ENCODE peak calls at places on chromosomes 4 and X, in nine cellular contexts. O is right lobe of liver; A is neural progenitor cell; T is effector memory CD8-positive, alpha-beta T cell; V is kidney glomerular epithelial cell; R is GM23338; Y is AG04450; D is GM04504; P is neural crest cell. B is an unnamed sample.

GRCh38 chrX:123698979-123699378 is 33.9 kb downstream of the THOC2 start:
- DNase-seq in O (no peak), A (no peak), T (no peak), V (no peak), R (no peak), Y (no peak), D (no peak), P (no peak), B (no peak)

GRCh38 chrX:72461766-72462165 is 110.9 kb downstream of the HDAC8 start:
- DNase-seq in O (no peak), A (no peak), T (no peak), V (no peak), R (no peak), Y (no peak), D (no peak), P (no peak), B (no peak)

GRCh38 chrX:7119927-7120577 is 27.5 kb upstream of the STS start:
- DNase-seq in O (no peak), A (no peak), T (no peak), V (no peak), R (no peak), Y (no peak), D (no peak), P (no peak), B (no peak)

GRCh38 chr4:68489338-68489737 is 42.1 kb downstream of the TMPRSS11E start:
- DNase-seq in O (no peak), A (no peak), T (no peak), V (no peak), R (no peak), Y (no peak), D (no peak), P (no peak), B (no peak)

GRCh38 chr4:109990307-109991257 is 77.9 kb downstream of the EGF start:
- DNase-seq in O (no peak), A (no peak), T (no peak), V (no peak), R (no peak), Y (no peak), D (no peak), P (no peak), B (no peak)

GRCh38 chr4:119027815-119028214 is 107.8 kb upstream of the MYOZ2 start:
- DNase-seq in O (no peak), A (no peak), T (no peak), V (no peak), R (no peak), Y (no peak), D (no peak), P (no peak), B (no peak)

GRCh38 chrX:2874222-2875135 is 45.7 kb downstream of the GYG2 start:
- DNase-seq in O (no peak), A (no peak), T (no peak), V (no peak), R (no peak), Y (no peak), D (no peak), P (no peak), B (no peak)

GRCh38 chr4:158788608-158789007 is 19.8 kb downstream of the FNIP2 start:
- DNase-seq in O (no peak), A (no peak), T (no peak), V (no peak), R (no peak), Y (no peak), D (no peak), P (no peak), B (no peak)

GRCh38 chrX:153984351-153985178 is 12.0 kb downstream of the TMEM187 start:
- DNase-seq in O (no peak), A (no peak), T (no peak), V (no peak), R (no peak), Y (no peak), D (no peak), P (no peak), B (no peak)

GRCh38 chrX:19190902-19191301 is 68.6 kb upstream of the ADGRG2 start:
- DNase-seq in O (no peak), A (no peak), T (no peak), V (no peak), R (no peak), Y (no peak), D (no peak), P (no peak), B (no peak)

GRCh38 chr4:117793786-117794369 is 240.4 kb upstream of the NDST3 start:
- DNase-seq in O (no peak), A (no peak), T (no peak), V (no peak), R (no peak), Y (no peak), D (no peak), P (no peak), B (no peak)

GRCh38 chr4:15479089-15479912 is 9.6 kb downstream of the CC2D2A start:
- DNase-seq in O (peak), A (peak), T (no peak), V (peak), R (peak), Y (peak), D (peak), P (peak), B (peak)

GRCh38 chrX:154123241-154124219 is 20.5 kb upstream of the OPN1LW start:
- DNase-seq in O (peak), A (no peak), T (peak), V (no peak), R (no peak), Y (no peak), D (no peak), P (no peak), B (no peak)

GRCh38 chr4:44070843-44071242 is 377.8 kb downstream of the KCTD8 start:
- DNase-seq in O (peak), A (no peak), T (no peak), V (no peak), R (no peak), Y (no peak), D (no peak), P (no peak), B (no peak)

GRCh38 chr4:88991746-88992145 is 65.2 kb downstream of the FAM13A start:
- DNase-seq in O (no peak), A (no peak), T (no peak), V (no peak), R (no peak), Y (no peak), D (no peak), P (no peak), B (no peak)

GRCh38 chr4:110084154-110084553 is 114.3 kb downstream of the ELOVL6 start:
- DNase-seq in O (no peak), A (no peak), T (no peak), V (no peak), R (no peak), Y (no peak), D (no peak), P (no peak), B (no peak)

GRCh38 chr4:158856852-158857251 is 88.0 kb downstream of the FNIP2 start:
- DNase-seq in O (no peak), A (peak), T (no peak), V (peak), R (peak), Y (peak), D (no peak), P (no peak), B (no peak)

GRCh38 chr4:84050014-84050413 is 449.1 kb downstream of the NKX6-1 start:
- DNase-seq in O (no peak), A (peak), T (no peak), V (no peak), R (peak), Y (no peak), D (no peak), P (no peak), B (no peak)

GRCh38 chrX:107710617-107711391 is 64.8 kb downstream of the TSC22D3 start:
- DNase-seq in O (no peak), A (peak), T (peak), V (peak), R (peak), Y (peak), D (peak), P (no peak), B (peak)

GRCh38 chr4:122793811-122794210 is 32.8 kb upstream of the FGF2 start:
- DNase-seq in O (no peak), A (no peak), T (no peak), V (no peak), R (no peak), Y (no peak), D (no peak), P (no peak), B (no peak)

GRCh38 chr4:55255171-55255570 is 90.9 kb upstream of the SRD5A3 start:
- DNase-seq in O (no peak), A (no peak), T (no peak), V (no peak), R (no peak), Y (no peak), D (peak), P (no peak), B (peak)

GRCh38 chr4:181618896-181619295 is 624.3 kb upstream of the TENM3 start:
- DNase-seq in O (no peak), A (peak), T (no peak), V (no peak), R (peak), Y (no peak), D (no peak), P (no peak), B (no peak)

GRCh38 chr4:30953799-30954198 is 233.6 kb downstream of the PCDH7 start:
- DNase-seq in O (no peak), A (no peak), T (no peak), V (no peak), R (no peak), Y (no peak), D (no peak), P (no peak), B (no peak)

GRCh38 chrX:46628406-46629371 is 55.1 kb downstream of the CHST7 start:
- DNase-seq in O (no peak), A (no peak), T (no peak), V (no peak), R (no peak), Y (peak), D (peak), P (no peak), B (no peak)

GRCh38 chr4:155529197-155529596 is 137.5 kb upstream of the GUCY1A1 start:
- DNase-seq in O (no peak), A (peak), T (no peak), V (peak), R (peak), Y (no peak), D (no peak), P (no peak), B (no peak)

GRCh38 chr4:118059397-118059796 is 25.1 kb downstream of the NDST3 start:
- DNase-seq in O (no peak), A (no peak), T (no peak), V (no peak), R (peak), Y (no peak), D (no peak), P (no peak), B (no peak)

GRCh38 chr4:114642173-114642780 is 43.7 kb downstream of the UGT8 start:
- DNase-seq in O (no peak), A (no peak), T (no peak), V (no peak), R (no peak), Y (no peak), D (no peak), P (no peak), B (no peak)

GRCh38 chrX:53089224-53089842 is 4.6 kb upstream of the KANTR start:
- DNase-seq in O (no peak), A (peak), T (peak), V (peak), R (peak), Y (no peak), D (no peak), P (no peak), B (peak)

GRCh38 chrX:49242545-49243066 is 7.3 kb downstream of the CCDC22 start:
- DNase-seq in O (no peak), A (no peak), T (no peak), V (no peak), R (no peak), Y (no peak), D (no peak), P (no peak), B (no peak)

GRCh38 chr4:2083826-2084160 is 24.7 kb downstream of the NAT8L start:
- DNase-seq in O (peak), A (no peak), T (no peak), V (no peak), R (no peak), Y (no peak), D (no peak), P (no peak), B (no peak)

GRCh38 chr4:8332891-8333331 is 63.4 kb downstream of the HTRA3 start:
- DNase-seq in O (no peak), A (no peak), T (no peak), V (no peak), R (no peak), Y (no peak), D (no peak), P (no peak), B (no peak)

GRCh38 chrX:31036895-31037294 is 34.9 kb downstream of the FTHL17 start:
- DNase-seq in O (peak), A (peak), T (no peak), V (no peak), R (peak), Y (peak), D (peak), P (peak), B (no peak)

GRCh38 chr4:127623755-127624087 is 9.0 kb upstream of the INTU start:
- DNase-seq in O (no peak), A (peak), T (no peak), V (peak), R (peak), Y (no peak), D (no peak), P (peak), B (no peak)

GRCh38 chr4:152162331-152162697 is 373.6 kb downstream of the FBXW7 start:
- DNase-seq in O (no peak), A (no peak), T (no peak), V (no peak), R (no peak), Y (no peak), D (no peak), P (no peak), B (no peak)

GRCh38 chr4:55819634-55820033 is at the start of gene EXOC1L:
- DNase-seq in O (no peak), A (peak), T (no peak), V (no peak), R (peak), Y (no peak), D (no peak), P (peak), B (no peak)

GRCh38 chrX:57453901-57454300 is 137.9 kb upstream of the ZXDB start:
- DNase-seq in O (no peak), A (peak), T (no peak), V (no peak), R (peak), Y (no peak), D (peak), P (no peak), B (no peak)

GRCh38 chrX:69133561-69134542 is 31.4 kb downstream of the PJA1 start:
- DNase-seq in O (no peak), A (peak), T (no peak), V (peak), R (peak), Y (peak), D (peak), P (peak), B (no peak)

GRCh38 chrX:5991393-5991792 is 237.3 kb downstream of the NLGN4X start:
- DNase-seq in O (no peak), A (no peak), T (no peak), V (no peak), R (no peak), Y (no peak), D (no peak), P (no peak), B (no peak)

GRCh38 chr4:42618018-42618417 is 38.9 kb downstream of the ATP8A1 start:
- DNase-seq in O (no peak), A (no peak), T (no peak), V (no peak), R (no peak), Y (no peak), D (no peak), P (no peak), B (no peak)

B was measured in amniotic stem cell.